ENCODE peak calls at places on chromosomes 3 and 15, in ten cellular contexts. J, F, K, T, O, R, Z, M, X and S are unnamed samples.

GRCh38 chr3:126264952-126265351 is 84.6 kb upstream of the ALDH1L1 start:
- DNase-seq in K (no peak), F (no peak), Z (no peak), O (no peak), X (no peak), R (no peak), J (no peak), T (no peak), M (no peak), S (no peak)

GRCh38 chr3:71502066-71502465 is 81.5 kb downstream of the FOXP1 start:
- DNase-seq in F (no peak), R (no peak), K (no peak), Z (no peak), M (no peak), T (no peak), J (no peak), X (no peak), O (no peak), S (no peak)

GRCh38 chr3:146540236-146540635 is 4.2 kb downstream of the PLSCR1 start:
- DNase-seq in O (no peak), J (no peak), X (no peak), M (no peak), R (no peak), Z (no peak), F (no peak), K (no peak), T (no peak), S (no peak)

GRCh38 chr3:187049462-187050101 is 89.7 kb downstream of the RPL39L start:
- DNase-seq in T (no peak), Z (no peak), O (no peak), R (no peak), F (no peak), X (no peak), K (no peak), J (no peak), M (no peak), S (no peak)

GRCh38 chr15:66830358-66830757 is 128.3 kb downstream of the SMAD6 start:
- DNase-seq in Z (peak), F (no peak), K (no peak), T (no peak), O (no peak), M (peak), X (no peak), J (no peak), R (peak), S (no peak)

GRCh38 chr15:49290204-49290603 is 120.2 kb downstream of the GALK2 start:
- DNase-seq in X (no peak), R (no peak), J (no peak), O (no peak), K (no peak), T (no peak), Z (no peak), M (no peak), F (no peak), S (no peak)

GRCh38 chr15:101172421-101173097 is 79.3 kb downstream of the CHSY1 start:
- DNase-seq in X (no peak), F (no peak), R (no peak), K (no peak), Z (no peak), O (no peak), T (no peak), M (no peak), J (no peak), S (no peak)

GRCh38 chr3:31695280-31696008 is 162.7 kb downstream of the STT3B start:
- DNase-seq in O (no peak), T (no peak), M (no peak), R (no peak), J (no peak), K (peak), F (no peak), X (no peak), Z (no peak), S (no peak)

GRCh38 chr3:102181202-102181920 is 253.5 kb upstream of the ZPLD1 start:
- DNase-seq in J (no peak), F (no peak), K (no peak), R (peak), T (no peak), X (no peak), Z (peak), O (no peak), M (peak), S (no peak)

GRCh38 chr15:89628791-89629715 is 26.2 kb downstream of the KIF7 start:
- DNase-seq in F (no peak), J (no peak), M (no peak), Z (no peak), K (no peak), T (no peak), O (no peak), R (no peak), X (no peak), S (no peak)

GRCh38 chr15:60477991-60478632 is 830 bp downstream of the ICE2 start:
- DNase-seq in O (peak), X (no peak), Z (peak), K (no peak), J (no peak), T (no peak), F (no peak), R (peak), M (peak), S (no peak)

GRCh38 chr3:194824676-194825075 is 139.0 kb downstream of the FAM43A start:
- DNase-seq in K (no peak), X (no peak), Z (peak), M (no peak), R (no peak), T (no peak), J (no peak), F (no peak), O (no peak), S (no peak)

GRCh38 chr15:42338500-42338899 is 20.8 kb upstream of the CAPN3 start:
- DNase-seq in M (no peak), T (no peak), X (no peak), Z (no peak), R (no peak), J (no peak), K (no peak), F (no peak), O (no peak), S (no peak)

GRCh38 chr3:34260266-34260990 is 462.0 kb downstream of the PDCD6IP start:
- DNase-seq in M (peak), K (no peak), Z (peak), R (no peak), F (no peak), X (peak), O (peak), T (peak), J (no peak), S (peak)

GRCh38 chr3:65402597-65402996 is 636.1 kb downstream of the MAGI1 start:
- DNase-seq in J (no peak), Z (peak), K (no peak), O (no peak), X (peak), T (peak), F (no peak), R (peak), M (peak), S (peak)

GRCh38 chr3:186534113-186534669 is 10.0 kb downstream of the CRYGS start:
- DNase-seq in T (no peak), J (no peak), K (no peak), R (no peak), Z (no peak), O (no peak), X (no peak), F (no peak), M (no peak), S (no peak)

GRCh38 chr3:25854635-25855034 is 64.7 kb downstream of the OXSM start:
- DNase-seq in O (no peak), Z (peak), M (peak), T (no peak), J (no peak), K (no peak), F (no peak), R (peak), X (no peak), S (no peak)

GRCh38 chr3:116896116-116896515 is 186.5 kb downstream of the TUSC7 start:
- DNase-seq in X (no peak), R (no peak), Z (no peak), J (no peak), F (no peak), K (no peak), M (no peak), O (no peak), T (no peak), S (no peak)

GRCh38 chr3:89172150-89172549 is 64.7 kb downstream of the EPHA3 start:
- DNase-seq in K (no peak), F (no peak), T (no peak), J (no peak), M (no peak), R (no peak), O (no peak), Z (no peak), X (no peak), S (no peak)

GRCh38 chr3:178436773-178437172 is 99.5 kb upstream of the KCNMB2 start:
- DNase-seq in J (no peak), O (peak), M (peak), T (no peak), Z (peak), K (no peak), X (no peak), F (peak), R (peak), S (no peak)

GRCh38 chr3:181313379-181313778 is 323.8 kb upstream of the DNAJC19 start:
- DNase-seq in M (no peak), T (no peak), F (no peak), R (no peak), K (no peak), O (peak), Z (no peak), J (no peak), X (no peak), S (no peak)

GRCh38 chr15:36468746-36469145 is 110.7 kb upstream of the CDIN1 start:
- DNase-seq in F (no peak), X (no peak), R (peak), T (no peak), O (peak), M (no peak), J (no peak), Z (peak), K (no peak), S (no peak)

GRCh38 chr3:106862067-106862466 is 515.2 kb upstream of the CCDC54 start:
- DNase-seq in K (no peak), T (no peak), R (peak), M (peak), Z (peak), F (no peak), X (no peak), O (no peak), J (no peak), S (no peak)

GRCh38 chr3:71045917-71046282 is 537.6 kb downstream of the FOXP1 start:
- DNase-seq in Z (no peak), T (no peak), F (no peak), K (no peak), R (no peak), J (no peak), X (no peak), O (no peak), M (no peak), S (no peak)

GRCh38 chr15:39034816-39035215 is 470.2 kb upstream of the RASGRP1 start:
- DNase-seq in M (no peak), K (no peak), R (no peak), F (no peak), T (no peak), J (no peak), O (no peak), X (no peak), Z (no peak), S (no peak)

GRCh38 chr3:24551626-24552025 is 57.0 kb upstream of the THRB start:
- DNase-seq in T (no peak), J (no peak), R (no peak), O (no peak), X (no peak), Z (no peak), F (no peak), K (no peak), M (no peak), S (no peak)

GRCh38 chr3:4398120-4398740 is 68.8 kb downstream of the SUMF1 start:
- DNase-seq in R (peak), J (no peak), Z (peak), K (no peak), X (no peak), M (no peak), F (no peak), O (no peak), T (no peak), S (no peak)

GRCh38 chr3:127173516-127174166 is 19.3 kb upstream of the PRR23E start:
- DNase-seq in R (no peak), J (no peak), T (no peak), X (no peak), M (no peak), K (no peak), O (no peak), Z (no peak), F (no peak), S (no peak)

GRCh38 chr15:89129123-89129815 is 41.0 kb downstream of the ABHD2 start:
- DNase-seq in F (no peak), R (peak), X (no peak), J (peak), Z (peak), T (peak), K (peak), O (peak), M (peak), S (peak)